ENCODE peak calls at places on chromosomes 4 and X, in five cellular contexts. J is astrocyte, V is trophoblast cell, W is mesendoderm, P is DND-41. I is an unnamed sample.

GRCh38 chrX:135015526-135016245 is 6.7 kb downstream of the RTL8B start:
- DNase-seq in W (no peak), P (no peak), V (no peak), J (no peak), I (no peak)

GRCh38 chr4:20412072-20412471 is 160.4 kb downstream of the SLIT2 start:
- DNase-seq in W (no peak), P (no peak), J (no peak), V (no peak), I (no peak)

GRCh38 chr4:54063737-54064316 is 578 bp downstream of the CHIC2 start:
- DNase-seq in W (peak; percentile 62), P (peak; percentile 33), V (peak; percentile 48), J (no peak), I (no peak)

GRCh38 chr4:82601242-82602015 is 39.6 kb upstream of the TMEM150C start:
- DNase-seq in P (no peak), J (no peak), W (no peak), V (no peak), I (no peak)

GRCh38 chr4:11805837-11806236 is 377.1 kb upstream of the HS3ST1 start:
- DNase-seq in V (peak; percentile 45), W (peak; percentile 74), P (no peak), J (no peak), I (peak; percentile 53)

GRCh38 chr4:125762537-125762936 is 447.8 kb downstream of the FAT4 start:
- DNase-seq in P (no peak), W (peak; percentile 25), V (no peak), J (no peak), I (no peak)

GRCh38 chr4:139822391-139822790 is 156.8 kb downstream of the MGST2 start:
- DNase-seq in V (no peak), J (no peak), P (no peak), W (no peak), I (no peak)

GRCh38 chr4:181261279-181261678 is 981.9 kb upstream of the TENM3 start:
- DNase-seq in P (no peak), J (peak; percentile 34), W (peak; percentile 86), V (no peak), I (no peak)

GRCh38 chrX:46573896-46574336 is 351 bp downstream of the CHST7 start:
- DNase-seq in P (peak; percentile 71), J (peak; percentile 49), W (peak; percentile 86), V (peak; percentile 29), I (no peak)

GRCh38 chrX:123138473-123138872 is 45.6 kb upstream of the GRIA3 start:
- DNase-seq in V (peak; percentile 35), J (peak; percentile 70), P (no peak), W (peak; percentile 8), I (no peak)

GRCh38 chr4:74230902-74231499 is 73.1 kb downstream of the MTHFD2L start:
- DNase-seq in V (peak; percentile 63), W (no peak), P (no peak), J (peak; percentile 45), I (no peak)

GRCh38 chr4:125735107-125735506 is 420.4 kb downstream of the FAT4 start:
- DNase-seq in W (peak; percentile 97), J (peak; percentile 95), P (no peak), V (peak; percentile 87), I (no peak)

GRCh38 chr4:137524642-137525384 is 7.5 kb downstream of the PCDH18 start:
- DNase-seq in P (no peak), V (no peak), J (peak; percentile 51), W (no peak), I (no peak)

GRCh38 chr4:158949094-158949493 is 153.8 kb upstream of the RAPGEF2 start:
- DNase-seq in P (no peak), W (no peak), J (peak; percentile 47), V (peak; percentile 37), I (no peak)

GRCh38 chrX:101449279-101449678 is 36.0 kb upstream of the ARMCX4 start:
- DNase-seq in V (no peak), J (no peak), W (no peak), P (no peak), I (no peak)

GRCh38 chr4:70895405-70895804 is 6.8 kb upstream of the MOB1B start:
- DNase-seq in J (peak; percentile 44), P (no peak), W (no peak), V (no peak), I (no peak)

GRCh38 chr4:3223986-3224748 is 24.8 kb upstream of the MSANTD1 start:
- DNase-seq in J (no peak), V (no peak), W (no peak), P (no peak), I (no peak)

GRCh38 chrX:130347336-130347735 is 7.6 kb downstream of the SLC25A14 start:
- DNase-seq in J (peak; percentile 47), P (no peak), W (no peak), V (peak; percentile 6), I (no peak)

GRCh38 chr4:67573193-67573592 is 14.7 kb downstream of the STAP1 start:
- DNase-seq in W (no peak), J (no peak), P (no peak), V (no peak), I (no peak)

GRCh38 chrX:107646736-107647135 is 18.4 kb downstream of the PRPS1 start:
- DNase-seq in P (no peak), V (no peak), J (no peak), W (no peak), I (no peak)

GRCh38 chrX:154429708-154430107 is 1.2 kb downstream of the ATP6AP1 start:
- DNase-seq in V (no peak), W (no peak), P (no peak), J (no peak), I (no peak)
- H3K9ac ChIP-seq in V (no peak overlapping the region), W (no peak overlapping the region), P (peak overlapping the region; percentile 79), J (no peak overlapping the region), I (no peak overlapping the region)

DNA sequence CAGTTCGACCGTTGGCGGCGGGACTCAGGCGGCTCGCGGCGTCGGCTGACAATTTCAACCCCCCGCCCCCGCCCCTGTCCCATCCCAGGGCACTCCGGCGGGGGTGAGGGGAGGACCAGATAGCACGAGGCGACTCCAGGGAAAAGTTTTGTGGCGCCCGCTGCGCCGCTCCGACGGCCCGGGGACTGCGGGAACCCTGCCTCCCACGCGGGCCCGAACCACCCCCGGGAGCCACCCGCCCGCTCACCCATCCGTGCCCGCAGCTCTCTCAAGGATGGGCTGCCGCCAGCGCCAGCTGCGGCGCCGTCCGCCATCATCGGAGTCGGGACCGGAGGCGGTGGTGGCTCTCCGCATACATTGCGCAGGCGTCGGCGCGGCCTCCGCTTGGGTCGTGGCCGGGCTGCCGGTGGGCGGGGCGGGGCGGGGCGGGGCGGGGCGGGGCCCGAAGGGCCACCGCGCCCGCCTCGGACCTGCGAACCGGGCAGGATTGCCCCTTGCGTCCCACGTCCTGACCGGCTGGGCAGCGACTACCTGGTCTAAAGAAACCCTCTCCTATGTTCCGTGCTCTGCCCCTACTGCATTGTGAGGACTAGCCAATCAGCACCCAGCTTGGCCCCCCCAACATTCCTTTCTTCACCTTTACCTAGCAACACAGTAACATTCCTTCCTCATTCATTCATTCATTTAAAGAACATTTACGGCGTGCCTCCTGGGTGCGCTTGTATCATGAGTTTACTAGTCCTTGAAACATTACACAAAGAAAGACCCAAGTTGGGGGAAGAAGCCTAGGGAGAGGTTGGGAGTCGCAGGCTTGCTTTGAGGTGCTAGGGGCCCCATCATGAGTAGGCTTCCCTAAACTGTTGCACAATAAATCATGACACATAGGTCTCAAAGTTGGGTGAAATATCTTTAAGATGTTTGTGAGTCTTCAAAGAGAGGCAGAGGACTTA is at the start of gene MAP7D3:
- DNase-seq in J (no peak), V (peak; percentile 65), P (peak; percentile 69), W (peak; percentile 72), I (peak; percentile 16)
- H3K9ac ChIP-seq in J (peak within 1 kb of the TSS; percentile 86), V (peak within 1 kb of the TSS; percentile 58), P (peak within 1 kb of the TSS; percentile 77), W (peak within 1 kb of the TSS; percentile 63), I (peak within 1 kb of the TSS; percentile 75)

DNA sequence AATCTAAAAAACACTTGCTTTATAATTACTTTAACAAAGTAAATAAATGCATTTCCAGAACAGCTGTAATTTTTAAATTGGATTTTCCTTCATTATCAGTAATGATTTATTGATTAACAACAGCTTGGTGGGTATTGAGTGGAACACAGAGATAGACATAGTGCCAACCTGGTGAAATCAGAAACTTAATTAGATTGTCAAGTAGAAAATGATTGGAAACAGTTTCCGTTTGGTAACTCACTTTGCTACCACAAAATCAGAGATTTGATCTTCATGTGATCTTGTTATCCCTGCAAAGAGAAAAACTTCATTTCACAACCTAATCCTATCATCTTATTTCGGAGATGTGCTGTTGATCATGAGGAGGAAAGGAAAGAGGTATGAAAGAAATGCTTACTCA is 70.8 kb downstream of the CAPN6 start:
- DNase-seq in V (no peak), J (no peak), P (no peak), W (no peak), I (no peak)
- H3K9ac ChIP-seq in V (no peak overlapping the region), J (no peak overlapping the region), P (no peak overlapping the region), W (no peak overlapping the region), I (no peak overlapping the region)

GRCh38 chr4:190014771-190015537 is 12.1 kb downstream of the FRG2 start:
- DNase-seq in W (peak; percentile 67), V (no peak), J (no peak), P (no peak), I (no peak)
- H3K9ac ChIP-seq in W (peak overlapping the region; percentile 61), V (no peak overlapping the region), J (no peak overlapping the region), P (no peak overlapping the region), I (no peak overlapping the region)

GRCh38 chr4:8270418-8270771 is 841 bp downstream of the HTRA3 start:
- DNase-seq in W (no peak), P (no peak), V (no peak), J (no peak), I (no peak)

GRCh38 chr4:8267077-8267476 is 2.5 kb upstream of the HTRA3 start:
- DNase-seq in W (peak; percentile 65), P (peak; percentile 15), J (no peak), V (peak; percentile 42), I (peak; percentile 35)

GRCh38 chr4:8269535-8270417 is at the start of gene HTRA3:
- DNase-seq in W (peak; percentile 72), V (peak; percentile 21), J (no peak), P (no peak), I (no peak)

GRCh38 chr4:8268211-8268610 is 1.3 kb upstream of the HTRA3 start:
- DNase-seq in P (no peak), W (no peak), J (no peak), V (no peak), I (no peak)

GRCh38 chr4:8268901-8269534 is 536 bp upstream of the HTRA3 start:
- DNase-seq in V (no peak), J (no peak), P (no peak), W (no peak), I (no peak)
- H3K9ac ChIP-seq in V (no peak overlapping the region), J (peak overlapping the region; percentile 46), P (no peak overlapping the region), W (peak overlapping the region; percentile 67), I (no peak overlapping the region)

GRCh38 chrX:154367474-154368308 is 6.7 kb downstream of the FLNA start:
- DNase-seq in V (no peak), P (no peak), J (no peak), W (no peak), I (no peak)
- H3K9ac ChIP-seq in V (no peak overlapping the region), P (peak overlapping the region; percentile 90), J (peak overlapping the region; percentile 95), W (peak overlapping the region; percentile 92), I (peak overlapping the region; percentile 77)

GRCh38 chr4:121070274-121070673 is 2.1 kb downstream of the NDNF start:
- DNase-seq in W (peak; percentile 32), P (no peak), J (no peak), V (no peak), I (no peak)
- H3K9ac ChIP-seq in W (no peak overlapping the region), P (no peak overlapping the region), J (peak overlapping the region; percentile 72), V (no peak overlapping the region), I (no peak overlapping the region)

GRCh38 chrX:153460826-153461225 is 9.6 kb downstream of the HAUS7 start:
- DNase-seq in P (peak; percentile 37), J (no peak), V (peak; percentile 64), W (peak; percentile 67), I (no peak)
- H3K9ac ChIP-seq in P (no peak overlapping the region), J (no peak overlapping the region), V (no peak overlapping the region), W (no peak overlapping the region), I (no peak overlapping the region)